ENCODE peak calls at places on chromosome 14, in eight cellular contexts. B, E, N, U, A, D, F and Y are unnamed samples.

GRCh38 chr14:72740504-72740961 is 153.4 kb downstream of the DPF3 start:
- DNase-seq in E (no peak), N (peak), B (no peak), D (no peak), A (no peak), U (no peak), F (no peak), Y (no peak)

GRCh38 chr14:51977075-51977474 is 12.3 kb upstream of the RTRAF start:
- DNase-seq in N (no peak), E (no peak), B (no peak), A (no peak), D (no peak), F (no peak), U (no peak), Y (no peak)

GRCh38 chr14:91392623-91393303 is 24.9 kb downstream of the CCDC88C start:
- DNase-seq in B (no peak), A (no peak), U (no peak), N (no peak), F (no peak), E (no peak), D (no peak), Y (no peak)

GRCh38 chr14:31025335-31026075 is at the start of gene AP4S1:
- DNase-seq in F (peak), D (no peak), N (peak), A (peak), B (peak), E (peak), U (peak), Y (peak)

GRCh38 chr14:21264025-21264801 is 5.0 kb downstream of the HNRNPC start:
- DNase-seq in B (no peak), U (peak), F (no peak), E (no peak), N (no peak), D (no peak), A (no peak), Y (no peak)

GRCh38 chr14:103624860-103625259 is 4.2 kb upstream of the KLC1 start:
- DNase-seq in A (no peak), F (no peak), N (peak), D (peak), U (peak), B (no peak), E (no peak), Y (no peak)

GRCh38 chr14:66379116-66379515 is 107.1 kb upstream of the CCDC196 start:
- DNase-seq in B (no peak), F (no peak), U (no peak), A (no peak), D (no peak), N (peak), E (no peak), Y (no peak)

GRCh38 chr14:84961637-84962036 is 568.3 kb upstream of the FLRT2 start:
- DNase-seq in A (no peak), U (no peak), F (peak), E (no peak), B (no peak), D (no peak), N (no peak), Y (no peak)

GRCh38 chr14:29716150-29716549 is 211.5 kb downstream of the PRKD1 start:
- DNase-seq in B (no peak), D (no peak), E (no peak), N (no peak), U (no peak), A (no peak), F (no peak), Y (no peak)

GRCh38 chr14:94844593-94844992 is 74.7 kb upstream of the GSC start:
- DNase-seq in N (no peak), D (no peak), A (no peak), U (no peak), E (no peak), F (no peak), B (no peak), Y (no peak)

GRCh38 chr14:89576960-89577359 is 159.9 kb upstream of the FOXN3 start:
- DNase-seq in F (no peak), E (no peak), A (no peak), B (no peak), U (no peak), D (no peak), N (no peak), Y (no peak)

GRCh38 chr14:92121670-92122350 is at the start of the genes CPSF2 and NDUFB1:
- DNase-seq in B (peak), F (peak), N (peak), U (peak), D (peak), A (peak), E (peak), Y (peak)

GRCh38 chr14:100770605-100771120 is 44.0 kb downstream of the DLK1 start:
- DNase-seq in F (no peak), B (no peak), E (no peak), N (no peak), A (no peak), D (no peak), U (no peak), Y (no peak)